ENCODE peak calls at places on chromosomes 4 and X, in seven cellular contexts. B, U, H, N, E, R and M are unnamed samples.
A peak's percentile ranks its signal among the peaks of the same experiment; 100 is the strongest.

GRCh38 chr4:176400816-176401461 is 81.2 kb downstream of the SPCS3 start:
- DNase-seq in B (peak; percentile 78), U (no peak), H (no peak), N (no peak), E (no peak), R (no peak), M (no peak)

GRCh38 chr4:36665985-36666384 is 384.6 kb downstream of the DTHD1 start:
- DNase-seq in B (no peak), U (no peak), H (no peak), N (no peak), E (no peak), R (no peak), M (no peak)

GRCh38 chrX:69243276-69243675 is 78.0 kb upstream of the PJA1 start:
- DNase-seq in B (no peak), U (no peak), H (no peak), N (no peak), E (no peak), R (no peak), M (no peak)

GRCh38 chrX:104315555-104315954 is 60.8 kb upstream of the ESX1 start:
- DNase-seq in B (peak; percentile 69), U (no peak), H (no peak), N (no peak), E (no peak), R (no peak), M (no peak)

GRCh38 chrX:28613558-28613957 is 26.3 kb downstream of the IL1RAPL1 start:
- DNase-seq in B (no peak), U (no peak), H (no peak), N (no peak), E (no peak), R (no peak), M (no peak)

GRCh38 chr4:110196206-110196870 is 2.1 kb downstream of the ELOVL6 start:
- DNase-seq in B (peak; percentile 32), U (peak; percentile 6), H (peak; percentile 84), N (no peak), E (peak; percentile 79), R (peak; percentile 41), M (peak; percentile 76)

GRCh38 chr4:147802346-147802745 is 70.5 kb downstream of the ARHGAP10 start:
- DNase-seq in B (no peak), U (no peak), H (no peak), N (no peak), E (no peak), R (no peak), M (no peak)

GRCh38 chr4:46955601-46956000 is 37.8 kb downstream of the GABRA4 start:
- DNase-seq in B (no peak), U (no peak), H (no peak), N (no peak), E (no peak), R (no peak), M (no peak)

GRCh38 chrX:154040307-154040756 is 20.6 kb upstream of the IRAK1 start:
- DNase-seq in B (peak; percentile 87), U (no peak), H (no peak), N (no peak), E (no peak), R (peak; percentile 64), M (no peak)

GRCh38 chr4:8702516-8703400 is 110.2 kb downstream of the CPZ start:
- DNase-seq in B (no peak), U (no peak), H (peak; percentile 40), N (no peak), E (no peak), R (no peak), M (no peak)

GRCh38 chr4:70239497-70239896 is 2.9 kb upstream of the CSN3 start:
- DNase-seq in B (no peak), U (no peak), H (no peak), N (no peak), E (no peak), R (peak; percentile 28), M (no peak)

GRCh38 chr4:140928880-140929279 is 172.7 kb upstream of the TBC1D9 start:
- DNase-seq in B (no peak), U (no peak), H (no peak), N (no peak), E (no peak), R (no peak), M (no peak)

GRCh38 chr4:185742766-185743165 is 69.2 kb downstream of the SORBS2 start:
- DNase-seq in B (no peak), U (no peak), H (no peak), N (no peak), E (no peak), R (no peak), M (no peak)

GRCh38 chrX:108439434-108439883 is at the start of gene COL4A5:
- DNase-seq in B (peak; percentile 80), U (peak; percentile 74), H (peak; percentile 50), N (no peak), E (no peak), R (peak; percentile 84), M (peak; percentile 62)

GRCh38 chr4:121656269-121656641 is 40.5 kb downstream of the ANXA5 start:
- DNase-seq in B (peak; percentile 79), U (no peak), H (no peak), N (peak; percentile 7), E (peak; percentile 33), R (peak; percentile 50), M (peak; percentile 47)

GRCh38 chr4:20195071-20195885 is 56.4 kb upstream of the SLIT2 start:
- DNase-seq in B (peak; percentile 44), U (no peak), H (no peak), N (no peak), E (no peak), R (no peak), M (no peak)

GRCh38 chrX:54182864-54183613 is at the start of gene FAM120C:
- DNase-seq in B (peak; percentile 64), U (peak; percentile 75), H (peak; percentile 60), N (peak; percentile 40), E (peak; percentile 92), R (peak; percentile 51), M (peak; percentile 75)

GRCh38 chr4:36133658-36134057 is 110.7 kb downstream of the ARAP2 start:
- DNase-seq in B (no peak), U (no peak), H (no peak), N (no peak), E (no peak), R (no peak), M (no peak)

GRCh38 chr4:162872001-162872400 is 294.7 kb downstream of the NAF1 start:
- DNase-seq in B (no peak), U (no peak), H (no peak), N (no peak), E (no peak), R (no peak), M (no peak)

GRCh38 chr4:112076919-112077608 is 68.2 kb upstream of the FAM241A start:
- DNase-seq in B (no peak), U (no peak), H (no peak), N (no peak), E (no peak), R (no peak), M (no peak)

GRCh38 chr4:112077743-112078142 is 67.5 kb upstream of the FAM241A start:
- DNase-seq in B (no peak), U (no peak), H (no peak), N (no peak), E (no peak), R (no peak), M (no peak)

GRCh38 chr4:112073201-112073600 is 72.1 kb upstream of the FAM241A start:
- DNase-seq in B (no peak), U (no peak), H (no peak), N (no peak), E (no peak), R (no peak), M (no peak)

GRCh38 chr4:112075129-112075753 is 70.0 kb upstream of the FAM241A start:
- DNase-seq in B (peak; percentile 66), U (peak; percentile 22), H (no peak), N (no peak), E (peak; percentile 50), R (peak; percentile 57), M (peak; percentile 53)
- TF ChIP-seq RFX5 in B (no peak), U (no peak), H (no peak), N (no peak), E (no peak), R (no peak), M (no peak)

GRCh38 chrX:10615931-10616780 is 4.2 kb downstream of the MID1 start:
- DNase-seq in B (peak; percentile 58), U (no peak), H (no peak), N (no peak), E (peak; percentile 67), R (no peak), M (peak; percentile 44)

GRCh38 chrX:10617186-10617963 is 3.0 kb downstream of the MID1 start:
- DNase-seq in B (no peak), U (no peak), H (no peak), N (no peak), E (no peak), R (no peak), M (no peak)

GRCh38 chrX:10619311-10620015 is 922 bp downstream of the MID1 start:
- DNase-seq in B (no peak), U (no peak), H (no peak), N (no peak), E (peak; percentile 13), R (no peak), M (no peak)

GRCh38 chrX:10618911-10619310 is 1.5 kb downstream of the MID1 start:
- DNase-seq in B (no peak), U (no peak), H (no peak), N (no peak), E (no peak), R (no peak), M (no peak)

DNA sequence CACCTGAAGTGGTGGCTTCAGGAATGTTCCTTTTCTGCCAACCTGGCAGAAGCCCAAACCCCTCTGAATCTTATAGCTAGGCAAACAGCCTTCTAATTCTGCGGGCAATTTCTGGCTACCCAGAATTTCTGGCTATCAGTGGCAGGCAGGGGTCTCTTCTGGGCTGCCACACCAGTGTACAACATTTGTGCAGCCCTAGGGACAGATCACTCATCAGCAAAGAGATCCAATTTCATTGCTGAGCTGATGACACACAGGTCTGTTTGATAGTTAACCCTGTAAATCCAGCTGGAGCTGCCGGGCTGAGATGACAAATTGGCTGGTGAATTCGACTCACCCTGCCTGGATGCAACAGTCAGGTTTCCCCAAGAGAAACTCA is 2.4 kb downstream of the MID1 start:
- DNase-seq in B (peak; percentile 75), U (peak; percentile 52), H (no peak), N (no peak), E (peak; percentile 11), R (no peak), M (no peak)
- TF ChIP-seq RFX5 in B (no peak), U (no peak), H (no peak), N (no peak), E (no peak), R (no peak), M (no peak)

GRCh38 chrX:96770315-96770714 is 85.7 kb downstream of the DIAPH2 start:
- DNase-seq in B (peak; percentile 18), U (peak; percentile 7), H (no peak), N (no peak), E (peak; percentile 20), R (peak; percentile 0), M (peak; percentile 1)
- TF ChIP-seq RFX5 in B (no peak), U (no peak), H (no peak), N (no peak), E (no peak), R (no peak), M (no peak)

DNA sequence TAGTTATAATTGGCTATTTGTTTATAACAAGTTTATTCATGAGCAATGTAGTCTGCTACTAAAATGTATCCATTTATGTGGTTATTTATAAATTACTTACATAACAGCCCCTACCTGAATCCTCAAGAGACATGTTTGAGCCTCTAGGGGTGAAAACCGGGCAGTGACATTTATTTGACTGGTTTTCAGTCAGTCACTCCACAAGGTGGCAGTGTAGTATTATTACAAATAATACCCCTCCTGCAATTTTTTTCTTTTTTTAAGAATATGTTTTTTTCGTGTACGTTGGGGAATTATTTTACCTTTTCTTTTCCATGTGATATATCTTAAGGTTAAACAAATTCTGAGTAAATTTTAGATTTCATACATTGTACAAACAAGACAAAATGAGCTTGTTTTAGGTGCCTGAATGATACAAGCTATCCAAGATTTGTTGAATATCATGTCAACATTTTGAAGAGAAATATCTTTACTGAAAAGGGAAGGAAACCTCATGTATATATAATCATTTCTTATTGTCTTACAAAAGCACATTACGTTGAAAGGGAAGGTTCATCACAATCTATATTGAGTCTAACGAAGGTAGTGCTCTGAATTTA is 598.7 kb upstream of the TECRL start:
- DNase-seq in B (no peak), U (peak; percentile 2), H (no peak), N (no peak), E (peak; percentile 8), R (peak; percentile 47), M (peak; percentile 26)
- TF ChIP-seq RFX5 in B (no peak), U (no peak), H (no peak), N (no peak), E (no peak), R (no peak), M (no peak)